ENCODE peak calls at places on chromosomes 16 and 17, in ten cellular contexts. I, N, F, Z, B, R, A, P, S and W are unnamed samples.

GRCh38 chr16:14219983-14220382 is 148.9 kb downstream of the MRTFB start:
- DNase-seq in I (no peak), N (no peak), F (no peak), Z (no peak), B (no peak), R (no peak), A (no peak), P (no peak), S (no peak), W (no peak)

GRCh38 chr17:77579131-77579530 is 379.4 kb upstream of the TNRC6C start:
- DNase-seq in I (no peak), N (no peak), F (no peak), Z (no peak), B (no peak), R (no peak), A (no peak), P (no peak), S (no peak), W (no peak)

GRCh38 chr16:68985855-68986254 is 119.6 kb upstream of the HAS3 start:
- DNase-seq in I (no peak), N (no peak), F (no peak), Z (peak; percentile 83), B (no peak), R (no peak), A (peak; percentile 59), P (peak; percentile 61), S (no peak), W (peak; percentile 50)

GRCh38 chr16:983044-984030 is 1.8 kb downstream of the SOX8 start:
- DNase-seq in I (no peak), N (no peak), F (no peak), Z (no peak), B (no peak), R (no peak), A (no peak), P (no peak), S (peak; percentile 81), W (no peak)

GRCh38 chr16:85328665-85329058 is 216.4 kb upstream of the CIBAR2 start:
- DNase-seq in I (no peak), N (no peak), F (no peak), Z (no peak), B (no peak), R (no peak), A (no peak), P (no peak), S (peak; percentile 70), W (no peak)

GRCh38 chr16:87457724-87458423 is 35.0 kb downstream of the ZCCHC14 start:
- DNase-seq in I (no peak), N (no peak), F (peak; percentile 97), Z (peak; percentile 99), B (peak; percentile 93), R (no peak), A (peak; percentile 87), P (peak; percentile 98), S (peak; percentile 11), W (peak; percentile 91)

GRCh38 chr16:84344781-84345180 is 23.6 kb upstream of the ATP2C2 start:
- DNase-seq in I (no peak), N (no peak), F (no peak), Z (no peak), B (no peak), R (no peak), A (no peak), P (no peak), S (no peak), W (no peak)

GRCh38 chr17:74972973-74973328 is 392 bp upstream of the HID1 start:
- DNase-seq in I (no peak), N (no peak), F (no peak), Z (no peak), B (no peak), R (no peak), A (no peak), P (no peak), S (no peak), W (no peak)

GRCh38 chr16:59060212-59060611 is 326.1 kb upstream of the GOT2 start:
- DNase-seq in I (no peak), N (no peak), F (no peak), Z (peak; percentile 95), B (peak; percentile 65), R (no peak), A (peak; percentile 59), P (peak; percentile 47), S (no peak), W (peak; percentile 52)

GRCh38 chr17:62968445-62968923 is 2.4 kb downstream of the TANC2 start:
- DNase-seq in I (no peak), N (no peak), F (peak; percentile 75), Z (peak; percentile 85), B (peak; percentile 71), R (peak; percentile 50), A (peak; percentile 93), P (peak; percentile 93), S (no peak), W (peak; percentile 87)

GRCh38 chr17:18967806-18968744 is 16.1 kb downstream of the SLC5A10 start:
- DNase-seq in I (no peak), N (no peak), F (no peak), Z (no peak), B (no peak), R (no peak), A (no peak), P (no peak), S (no peak), W (no peak)

GRCh38 chr17:38329284-38329683 is 14.5 kb downstream of the GPR179 start:
- DNase-seq in I (no peak), N (no peak), F (no peak), Z (no peak), B (no peak), R (no peak), A (no peak), P (no peak), S (no peak), W (no peak)

GRCh38 chr17:70338946-70339354 is 169.6 kb downstream of the KCNJ2 start:
- DNase-seq in I (no peak), N (no peak), F (no peak), Z (no peak), B (no peak), R (no peak), A (no peak), P (no peak), S (no peak), W (no peak)

GRCh38 chr17:70345061-70345460 is 175.7 kb downstream of the KCNJ2 start:
- DNase-seq in I (no peak), N (no peak), F (no peak), Z (no peak), B (no peak), R (no peak), A (no peak), P (no peak), S (no peak), W (no peak)

GRCh38 chr17:70343134-70343533 is 173.8 kb downstream of the KCNJ2 start:
- DNase-seq in I (no peak), N (no peak), F (no peak), Z (no peak), B (no peak), R (no peak), A (no peak), P (no peak), S (no peak), W (no peak)

GRCh38 chr17:70344356-70345060 is 175.2 kb downstream of the KCNJ2 start:
- DNase-seq in I (no peak), N (no peak), F (no peak), Z (peak; percentile 25), B (no peak), R (no peak), A (no peak), P (peak; percentile 18), S (no peak), W (no peak)
- H3K4me3 ChIP-seq in I (peak overlapping the region; percentile 25), N (peak overlapping the region; percentile 16), F (no peak overlapping the region), Z (no peak overlapping the region), B (no peak overlapping the region), R (no peak overlapping the region), A (no peak overlapping the region), P (peak overlapping the region; percentile 23), S (peak overlapping the region; percentile 15), W (no peak overlapping the region)

DNA sequence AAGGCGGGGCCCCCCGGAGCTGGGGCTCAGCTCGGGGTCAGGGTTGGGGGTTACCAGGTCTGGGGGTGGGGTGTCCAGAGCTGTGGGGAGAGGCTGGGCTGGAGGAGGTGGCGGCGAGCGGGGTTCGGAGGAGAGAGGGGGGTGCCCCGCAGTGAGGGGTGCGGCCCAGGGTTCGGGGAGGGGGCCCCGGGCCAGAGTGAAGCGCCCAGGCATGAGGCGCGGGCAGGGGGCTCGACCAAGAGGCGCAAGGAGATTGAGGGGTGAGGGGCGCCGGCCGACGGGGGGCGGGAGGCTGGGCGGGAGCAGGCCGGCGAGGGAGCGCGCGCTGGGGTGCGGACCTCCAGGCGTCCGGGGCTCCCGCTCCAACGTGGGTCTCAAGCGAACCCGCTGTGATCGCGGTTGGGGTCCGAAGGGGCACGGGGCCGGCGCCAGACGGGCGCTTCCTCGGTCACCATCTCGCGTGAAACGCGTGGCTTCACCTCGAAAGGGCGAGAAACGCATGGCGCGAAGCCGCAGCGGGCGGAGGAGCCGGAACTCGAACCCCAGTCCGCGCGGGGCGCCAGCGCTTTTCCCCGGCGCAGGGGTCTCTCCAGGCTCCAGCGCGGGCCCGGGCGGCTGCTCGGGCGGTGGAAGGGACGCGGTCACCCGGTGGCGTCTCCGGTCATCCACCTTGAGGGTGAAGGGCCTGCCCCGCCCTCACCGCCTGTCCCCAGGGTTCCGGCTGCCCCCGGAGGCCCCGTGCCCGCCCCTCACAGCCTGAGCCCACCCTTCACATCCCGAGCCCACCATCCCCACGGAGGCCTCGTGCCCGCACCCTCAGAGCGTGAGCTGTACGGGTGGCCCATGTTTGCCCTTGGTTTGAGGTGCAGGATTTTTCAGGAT is 856 bp downstream of the CPNE7 start:
- DNase-seq in I (no peak), N (no peak), F (no peak), Z (no peak), B (no peak), R (no peak), A (no peak), P (no peak), S (no peak), W (no peak)
- H3K4me3 ChIP-seq in I (no peak overlapping the region), N (no peak overlapping the region), F (peak overlapping the region; percentile 77), Z (peak overlapping the region; percentile 48), B (no peak overlapping the region), R (no peak overlapping the region), A (peak overlapping the region; percentile 17), P (peak overlapping the region; percentile 68), S (peak overlapping the region; percentile 15), W (peak overlapping the region; percentile 56)

GRCh38 chr17:80961516-80961915 is 30.1 kb upstream of the CHMP6 start:
- DNase-seq in I (no peak), N (no peak), F (no peak), Z (no peak), B (no peak), R (no peak), A (no peak), P (no peak), S (peak; percentile 72), W (no peak)
- H3K4me3 ChIP-seq in I (no peak overlapping the region), N (no peak overlapping the region), F (no peak overlapping the region), Z (no peak overlapping the region), B (no peak overlapping the region), R (no peak overlapping the region), A (no peak overlapping the region), P (no peak overlapping the region), S (no peak overlapping the region), W (no peak overlapping the region)

DNA sequence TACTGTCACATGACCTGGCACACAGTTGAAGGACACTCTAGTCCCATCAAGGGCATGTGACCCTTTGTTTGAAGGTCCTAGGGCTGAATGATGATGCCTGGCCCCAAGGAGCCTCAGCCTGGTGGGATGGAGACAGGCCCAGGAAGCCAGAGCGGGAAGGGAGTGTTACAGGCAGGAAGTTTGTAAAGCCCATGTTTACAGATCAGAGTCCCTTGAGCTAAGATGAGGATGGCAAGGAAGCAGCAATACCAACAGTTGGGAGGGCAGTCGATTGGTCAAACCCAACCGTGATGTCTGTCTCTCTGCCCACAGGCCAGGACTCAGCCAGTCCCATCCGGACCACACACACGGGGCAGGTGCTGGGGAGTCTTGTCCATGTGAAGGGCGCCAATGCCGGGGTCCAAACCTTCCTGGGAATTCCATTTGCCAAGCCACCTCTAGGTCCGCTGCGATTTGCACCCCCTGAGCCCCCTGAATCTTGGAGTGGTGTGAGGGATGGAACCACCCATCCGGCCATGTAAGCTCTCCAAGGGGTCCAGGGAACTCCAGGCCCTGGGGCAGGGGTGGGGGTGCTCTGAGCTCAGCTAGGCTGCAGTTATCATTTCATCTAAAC is 2.5 kb downstream of the CES2 start:
- DNase-seq in I (no peak), N (peak; percentile 62), F (no peak), Z (no peak), B (no peak), R (no peak), A (no peak), P (no peak), S (no peak), W (no peak)
- H3K4me3 ChIP-seq in I (no peak overlapping the region), N (no peak overlapping the region), F (no peak overlapping the region), Z (no peak overlapping the region), B (no peak overlapping the region), R (no peak overlapping the region), A (no peak overlapping the region), P (no peak overlapping the region), S (no peak overlapping the region), W (no peak overlapping the region)